ENCODE peak calls at places on chromosomes 7 and 10, in seven cellular contexts. Q, F, E, L, U, Z and D are unnamed samples.

GRCh38 chr7:151076863-151077704 is 3.5 kb downstream of the FASTK start:
- DNase-seq in E (peak; percentile 43), Q (no peak), L (peak; percentile 46), Z (peak; percentile 49), F (no peak), U (no peak), D (no peak)

GRCh38 chr7:50853311-50853710 is 70.6 kb upstream of the GRB10 start:
- DNase-seq in U (no peak), E (no peak), F (no peak), L (no peak), Q (no peak), Z (no peak), D (no peak)

GRCh38 chr7:103003004-103003403 is 71.6 kb downstream of the FBXL13 start:
- DNase-seq in Q (no peak), F (no peak), Z (no peak), U (no peak), L (no peak), E (no peak), D (no peak)

GRCh38 chr7:36407636-36408550 is 18.2 kb downstream of the ANLN start:
- DNase-seq in U (no peak), L (no peak), E (no peak), Z (no peak), Q (no peak), F (no peak), D (no peak)

GRCh38 chr7:139680676-139681462 is 96.9 kb downstream of the HIPK2 start:
- DNase-seq in F (peak; percentile 99), U (no peak), E (peak; percentile 98), L (no peak), Z (peak; percentile 100), Q (peak; percentile 92), D (peak; percentile 97)

GRCh38 chr10:5183923-5184322 is 1.0 kb downstream of the AKR1C8 start:
- DNase-seq in E (no peak), F (no peak), Q (no peak), Z (no peak), L (no peak), U (no peak), D (no peak)

GRCh38 chr7:27873981-27874957 is 134.3 kb downstream of the TAX1BP1 start:
- DNase-seq in L (no peak), E (peak; percentile 21), U (no peak), Z (peak; percentile 41), F (peak; percentile 19), Q (no peak), D (peak; percentile 34)

GRCh38 chr7:48298779-48299178 is 127.5 kb downstream of the ABCA13 start:
- DNase-seq in Z (peak; percentile 87), E (peak; percentile 89), F (peak; percentile 84), L (no peak), U (no peak), Q (no peak), D (peak; percentile 93)

GRCh38 chr7:155665957-155666287 is 21.5 kb downstream of the RBM33 start:
- DNase-seq in F (peak; percentile 93), U (no peak), L (no peak), Z (peak; percentile 92), E (peak; percentile 78), Q (no peak), D (peak; percentile 83)

GRCh38 chr10:111347386-111348005 is 270.7 kb downstream of the ADRA2A start:
- DNase-seq in Z (no peak), L (no peak), E (no peak), Q (no peak), F (no peak), U (no peak), D (no peak)

GRCh38 chr10:78035437-78035836 is 1.8 kb downstream of the RPS24 start:
- DNase-seq in U (no peak), E (no peak), Z (no peak), F (no peak), L (no peak), Q (no peak), D (no peak)
- H3K9ac ChIP-seq in U (no peak overlapping the region), E (peak overlapping the region; percentile 83), Z (peak overlapping the region; percentile 89), F (no peak overlapping the region), L (no peak overlapping the region), Q (peak overlapping the region; percentile 87), D (peak overlapping the region; percentile 94)

GRCh38 chr10:108902491-108903250 is 1020.6 kb downstream of the XPNPEP1 start:
- DNase-seq in L (no peak), U (no peak), E (no peak), Z (no peak), Q (no peak), F (no peak), D (no peak)
- H2AFZ ChIP-seq in L (no peak overlapping the region), U (no peak overlapping the region), E (no peak overlapping the region), Z (no peak overlapping the region), Q (no peak overlapping the region), F (no peak overlapping the region), D (no peak overlapping the region)

DNA sequence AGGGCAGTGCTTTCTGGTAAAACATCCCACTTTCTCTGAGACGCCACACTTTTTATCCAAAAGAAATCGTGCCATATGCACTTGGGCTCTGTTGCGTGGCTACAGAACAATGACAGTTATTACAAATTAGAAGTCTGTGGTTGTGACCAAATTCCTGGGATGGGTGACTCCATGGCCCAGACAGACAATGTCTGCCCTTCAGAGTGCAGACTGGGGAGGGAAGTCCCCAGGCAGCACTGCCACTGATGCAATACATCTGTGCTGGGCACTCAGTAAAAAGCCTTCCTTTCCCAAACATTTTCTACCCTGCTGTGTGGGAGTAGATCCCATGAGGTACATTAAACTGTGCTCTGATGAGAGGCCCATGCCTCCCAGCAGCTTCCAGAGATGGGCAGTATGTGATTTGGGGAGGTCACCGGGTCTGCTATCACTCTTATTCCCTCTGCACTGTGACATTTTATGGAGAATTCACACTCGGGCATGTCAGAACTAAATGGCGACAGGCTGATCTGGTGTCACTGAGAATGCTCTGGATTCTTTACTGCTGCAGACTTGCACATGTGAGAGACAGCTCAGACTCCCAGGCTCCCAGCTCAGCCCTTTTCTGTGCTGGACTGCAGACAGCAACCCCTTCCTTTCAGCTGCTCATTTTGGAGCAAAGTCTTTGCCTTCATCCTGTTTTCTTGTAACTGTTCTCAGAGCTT is 243.5 kb upstream of the ZNF32 start:
- DNase-seq in L (no peak), F (peak; percentile 50), Q (no peak), E (peak; percentile 8), Z (peak; percentile 83), U (no peak), D (peak; percentile 22)
- H3K9ac ChIP-seq in L (no peak overlapping the region), F (no peak overlapping the region), Q (no peak overlapping the region), E (no peak overlapping the region), Z (peak overlapping the region; percentile 12), U (no peak overlapping the region), D (no peak overlapping the region)

GRCh38 chr7:124924906-124925305 is 4.7 kb downstream of the POT1 start:
- DNase-seq in Q (no peak), F (no peak), L (no peak), E (no peak), U (no peak), Z (no peak), D (no peak)

GRCh38 chr7:124930655-124931597 is 1.3 kb upstream of the POT1 start:
- DNase-seq in Z (no peak), Q (no peak), U (no peak), F (no peak), L (no peak), E (no peak), D (no peak)

GRCh38 chr7:124929467-124930172 is at the start of gene POT1:
- DNase-seq in F (peak; percentile 100), Z (peak; percentile 100), E (peak; percentile 97), Q (peak; percentile 99), U (peak; percentile 97), L (peak; percentile 99), D (peak; percentile 99)

GRCh38 chr7:124930173-124930623 is 573 bp upstream of the POT1 start:
- DNase-seq in U (no peak), Q (no peak), Z (no peak), L (no peak), F (no peak), E (no peak), D (no peak)
- H2AFZ ChIP-seq in U (peak overlapping the region; percentile 90), Q (peak overlapping the region; percentile 94), Z (peak overlapping the region; percentile 72), L (no peak overlapping the region), F (peak overlapping the region; percentile 90), E (peak overlapping the region; percentile 91), D (peak overlapping the region; percentile 83)